ENCODE peak calls at places on chromosomes 4 and X, in four cellular contexts. T is right lobe of liver, S is pancreas, C is K562. I is an unnamed sample.

GRCh38 chr4:98950925-98951324 is 22.0 kb upstream of the EIF4E start:
- DNase-seq in T (no peak), S (no peak), C (no peak), I (no peak)

GRCh38 chr4:153023692-153024394 is 87.7 kb downstream of the FHDC1 start:
- DNase-seq in T (no peak), S (no peak), C (peak; percentile 71), I (no peak)

GRCh38 chr4:99628040-99628439 is 29.6 kb downstream of the C4orf54 start:
- DNase-seq in T (no peak), S (no peak), C (no peak), I (no peak)

GRCh38 chr4:98642991-98643426 is 15.4 kb downstream of the TSPAN5 start:
- DNase-seq in T (no peak), S (no peak), C (no peak), I (no peak)

GRCh38 chr4:17781072-17781830 is at the start of gene FAM184B:
- DNase-seq in T (peak; percentile 54), S (no peak), C (no peak), I (no peak)

GRCh38 chr4:38310446-38311043 is 350.3 kb downstream of the PTTG2 start:
- DNase-seq in T (no peak), S (no peak), C (no peak), I (no peak)

GRCh38 chr4:177108708-177109107 is 201.0 kb upstream of the NEIL3 start:
- DNase-seq in T (no peak), S (no peak), C (no peak), I (no peak)

GRCh38 chr4:186266699-186267467 is 894 bp downstream of the F11 start:
- DNase-seq in T (peak; percentile 71), S (peak; percentile 62), C (no peak), I (no peak)

GRCh38 chrX:20374450-20374849 is 107.7 kb upstream of the RPS6KA3 start:
- DNase-seq in T (no peak), S (no peak), C (no peak), I (no peak)

GRCh38 chrX:22134681-22135080 is 102.6 kb downstream of the PHEX start:
- DNase-seq in T (no peak), S (no peak), C (no peak), I (no peak)

GRCh38 chrX:153640736-153641574 is 6.0 kb upstream of the DUSP9 start:
- DNase-seq in T (peak; percentile 53), S (no peak), C (no peak), I (peak; percentile 11)

GRCh38 chrX:66914082-66914481 is 275.2 kb upstream of the EDA2R start:
- DNase-seq in T (no peak), S (no peak), C (no peak), I (no peak)

GRCh38 chrX:2484721-2485459 is 15.9 kb downstream of the DHRSX start:
- DNase-seq in T (peak; percentile 39), S (no peak), C (no peak), I (no peak)

GRCh38 chr4:71944956-71945355 is 86.8 kb upstream of the NPFFR2 start:
- DNase-seq in T (no peak), S (no peak), C (no peak), I (no peak)

GRCh38 chr4:38015886-38016515 is 55.8 kb downstream of the PTTG2 start:
- DNase-seq in T (no peak), S (no peak), C (no peak), I (no peak)

GRCh38 chrX:152989292-152989658 is 4.6 kb downstream of the PNMA5 start:
- DNase-seq in T (no peak), S (no peak), C (no peak), I (no peak)

GRCh38 chr4:165454426-165454825 is 75.6 kb downstream of the CPE start:
- DNase-seq in T (no peak), S (no peak), C (no peak), I (no peak)

GRCh38 chrX:22378296-22378695 is 105.6 kb downstream of the CBLL2 start:
- DNase-seq in T (no peak), S (no peak), C (no peak), I (no peak)

GRCh38 chr4:122842984-122843531 is 16.4 kb downstream of the FGF2 start:
- DNase-seq in T (no peak), S (no peak), C (no peak), I (peak; percentile 59)

GRCh38 chr4:148052448-148052847 is 320.6 kb downstream of the ARHGAP10 start:
- DNase-seq in T (no peak), S (no peak), C (no peak), I (no peak)

GRCh38 chr4:168516841-168517240 is 20.0 kb downstream of the PALLD start:
- DNase-seq in T (no peak), S (peak; percentile 38), C (no peak), I (no peak)

GRCh38 chrX:16212024-16212423 is 44.7 kb downstream of the MAGEB17 start:
- DNase-seq in T (no peak), S (no peak), C (no peak), I (no peak)

GRCh38 chrX:50691820-50692219 is 122.2 kb downstream of the SHROOM4 start:
- DNase-seq in T (no peak), S (no peak), C (peak; percentile 26), I (peak; percentile 13)

GRCh38 chrX:24241822-24242648 is 71.8 kb downstream of the SUPT20HL2 start:
- DNase-seq in T (no peak), S (peak; percentile 33), C (peak; percentile 22), I (no peak)

GRCh38 chr4:126697748-126698147 is 935.0 kb upstream of the INTU start:
- DNase-seq in T (no peak), S (no peak), C (no peak), I (no peak)

GRCh38 chrX:115402299-115402698 is 112.8 kb downstream of the LUZP4 start:
- DNase-seq in T (no peak), S (no peak), C (no peak), I (no peak)

GRCh38 chr4:113447695-113448265 is 313.8 kb downstream of the CAMK2D start:
- DNase-seq in T (no peak), S (no peak), C (no peak), I (no peak)

GRCh38 chr4:15012017-15012788 is 9.9 kb downstream of the CPEB2 start:
- DNase-seq in T (no peak), S (no peak), C (no peak), I (no peak)

GRCh38 chr4:185437809-185438208 is 12.0 kb upstream of the UFSP2 start:
- DNase-seq in T (no peak), S (no peak), C (no peak), I (no peak)

GRCh38 chrX:135435933-135436332 is 14.2 kb downstream of the SMIM10L2A start:
- DNase-seq in T (no peak), S (no peak), C (no peak), I (no peak)

GRCh38 chrX:79618280-79618679 is 251.1 kb upstream of the ITM2A start:
- DNase-seq in T (no peak), S (no peak), C (no peak), I (no peak)

GRCh38 chr4:4888695-4889094 is 29.2 kb downstream of the MSX1 start:
- DNase-seq in T (no peak), S (no peak), C (no peak), I (no peak)

GRCh38 chr4:55612341-55612740 is 20.3 kb upstream of the PDCL2 start:
- DNase-seq in T (no peak), S (no peak), C (no peak), I (no peak)

DNA sequence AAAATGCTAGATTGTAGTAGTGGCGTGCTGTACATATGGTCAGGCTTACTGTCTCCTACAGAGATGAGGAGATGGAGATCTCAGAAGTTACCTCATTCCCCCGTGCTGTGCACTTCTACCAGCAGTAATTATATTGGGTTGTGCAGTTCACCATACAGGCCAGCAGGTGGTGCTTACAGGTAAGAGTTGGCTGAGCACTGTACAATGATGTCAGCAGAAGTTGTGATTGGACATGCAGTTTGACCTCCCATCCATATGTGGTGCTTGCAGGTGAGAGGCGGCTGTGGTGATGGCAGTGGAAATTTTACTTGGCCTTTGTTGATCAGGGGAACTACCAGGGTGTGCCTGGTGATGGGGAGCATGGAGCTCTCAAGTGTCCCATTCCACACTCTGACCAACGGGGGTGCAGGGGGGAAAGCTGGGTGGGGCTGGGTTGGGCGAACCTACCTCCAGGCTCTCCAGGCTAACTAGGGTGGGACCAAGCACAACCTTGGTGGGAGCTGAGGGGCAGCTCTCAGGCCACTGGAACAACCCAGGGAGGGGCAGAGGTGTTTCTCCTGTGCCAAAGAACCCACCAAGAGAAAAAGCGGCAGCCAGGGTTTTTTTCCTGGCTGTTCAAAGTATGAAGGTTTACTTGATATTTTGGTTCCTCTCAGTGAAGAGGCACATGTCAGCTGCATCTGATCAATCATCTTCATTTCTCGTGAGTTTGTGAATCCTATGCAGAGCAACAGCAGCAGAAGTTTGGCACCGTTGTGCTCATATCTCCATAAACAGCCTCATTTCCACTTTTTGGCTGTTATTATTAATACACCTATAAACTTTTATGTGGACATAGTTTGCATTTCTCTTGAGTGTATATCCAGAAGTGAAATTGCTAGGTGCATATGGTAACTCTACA is 73.8 kb upstream of the FREM3 start:
- DNase-seq in T (peak; percentile 42), S (peak; percentile 12), C (peak; percentile 66), I (peak; percentile 78)
- TF ChIP-seq CTCF in T (peak; percentile 52), S (peak; percentile 15), C (peak; percentile 94), I (peak; percentile 91)

GRCh38 chr4:81409836-81410235 is 61.9 kb downstream of the RASGEF1B start:
- DNase-seq in T (no peak), S (no peak), C (no peak), I (no peak)

GRCh38 chr4:81408341-81408740 is 63.4 kb downstream of the RASGEF1B start:
- DNase-seq in T (no peak), S (no peak), C (peak; percentile 15), I (no peak)

GRCh38 chr4:81407726-81408125 is 64.0 kb downstream of the RASGEF1B start:
- DNase-seq in T (no peak), S (no peak), C (no peak), I (no peak)

GRCh38 chr4:81404294-81404693 is 67.4 kb downstream of the RASGEF1B start:
- DNase-seq in T (no peak), S (no peak), C (no peak), I (peak; percentile 36)

DNA sequence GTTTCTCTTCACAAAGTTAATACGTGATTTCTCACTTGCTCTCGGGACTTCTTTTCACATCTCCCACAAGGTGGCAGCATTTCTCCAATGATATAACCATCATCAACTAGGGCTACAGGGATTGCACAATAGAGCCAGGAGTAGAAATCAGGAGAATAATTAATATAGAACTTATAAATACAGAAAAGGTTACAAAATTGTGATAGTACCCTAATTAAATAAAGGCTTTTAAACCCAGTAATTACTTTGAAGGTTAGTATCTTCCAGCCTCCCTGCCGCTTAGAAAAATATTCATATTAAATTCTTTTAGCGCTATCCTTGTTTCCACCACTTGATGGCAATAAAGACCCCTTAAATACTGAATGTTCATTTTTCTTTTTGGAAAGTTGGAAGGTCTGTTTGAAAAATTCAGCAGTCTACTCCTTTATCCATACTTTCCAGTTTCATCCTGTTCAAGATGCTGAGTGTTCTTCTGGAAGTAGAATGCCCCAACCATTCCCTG is 65.8 kb downstream of the RASGEF1B start:
- DNase-seq in T (no peak), S (no peak), C (peak; percentile 75), I (peak; percentile 31)
- H3K4me3 ChIP-seq in T (no peak overlapping the region), S (no peak overlapping the region), C (no peak overlapping the region), I (no peak overlapping the region)

GRCh38 chrX:154890990-154891639 is 5.0 kb downstream of the F8A1 start:
- DNase-seq in T (no peak), S (no peak), C (no peak), I (no peak)
- TF ChIP-seq CTCF in T (no peak), S (no peak), C (no peak), I (no peak)

DNA sequence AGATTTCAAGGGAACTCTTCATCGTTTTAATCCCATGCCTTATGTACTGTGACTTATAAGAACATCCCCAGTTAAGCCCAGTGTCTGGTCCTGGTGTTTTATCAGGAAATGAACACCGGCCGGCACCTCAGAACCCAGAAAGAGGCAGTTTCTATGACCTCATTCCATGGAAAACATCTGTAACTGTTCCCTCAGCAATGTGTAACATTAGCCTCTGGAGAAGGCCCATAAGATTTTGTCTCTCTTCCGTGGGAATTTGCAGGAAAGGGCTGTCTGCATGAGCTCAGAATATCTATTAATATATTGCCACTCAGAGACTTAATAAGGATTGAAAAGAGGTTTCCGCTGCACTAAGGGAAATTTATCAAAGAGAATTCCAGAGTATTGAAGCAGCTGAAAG is 3.1 kb upstream of the TCEANC start:
- DNase-seq in T (no peak), S (no peak), C (no peak), I (no peak)
- H3K4me3 ChIP-seq in T (no peak overlapping the region), S (no peak overlapping the region), C (no peak overlapping the region), I (no peak overlapping the region)

I was measured in WERI-Rb-1.